ENCODE peak calls at places on chromosomes 5 and 9, in six cellular contexts. F is heart right ventricle; C is mesenchymal stem cell; J is uterus; B is ovary; X is effector memory CD4-positive, alpha-beta T cell. R is an unnamed sample. For H3K4me1, the result is how much of the 10 kb centered on the place peaks cover.

GRCh38 chr9:84354035-84354434 is 13.5 kb upstream of the SLC28A3 start:
- DNase-seq in F (no peak), C (no peak), J (no peak), B (no peak), X (no peak), R (no peak)

GRCh38 chr5:167888395-167888794 is 403.1 kb upstream of the WWC1 start:
- DNase-seq in F (no peak), C (no peak), J (no peak), B (no peak), X (no peak), R (no peak)

GRCh38 chr9:122370869-122371467 is at the start of gene PTGS1:
- DNase-seq in F (peak), C (no peak), J (no peak), B (no peak), X (no peak), R (peak)

GRCh38 chr9:84266087-84266561 is 74.4 kb downstream of the SLC28A3 start:
- DNase-seq in F (no peak), C (no peak), J (no peak), B (no peak), X (no peak), R (no peak)

GRCh38 chr9:135040892-135041291 is 46.6 kb upstream of the OLFM1 start:
- DNase-seq in F (no peak), C (no peak), J (no peak), B (no peak), X (no peak), R (no peak)

GRCh38 chr9:118230319-118230718 is 526.1 kb downstream of the TLR4 start:
- DNase-seq in F (no peak), C (no peak), J (no peak), B (no peak), X (no peak), R (no peak)

GRCh38 chr9:134643306-134643705 is 1.7 kb downstream of the COL5A1 start:
- DNase-seq in F (no peak), C (peak), J (peak), B (peak), X (no peak), R (no peak)

GRCh38 chr9:471320-471719 is 256.7 kb downstream of the DOCK8 start:
- DNase-seq in F (no peak), C (no peak), J (no peak), B (no peak), X (no peak), R (no peak)

GRCh38 chr5:151596839-151597539 is 5.9 kb upstream of the FAT2 start:
- DNase-seq in F (no peak), C (no peak), J (no peak), B (no peak), X (no peak), R (peak)

GRCh38 chr9:101455656-101456235 is 20.2 kb upstream of the ALDOB start:
- DNase-seq in F (no peak), C (no peak), J (no peak), B (no peak), X (no peak), R (no peak)

GRCh38 chr5:179680780-179681411 is at the start of gene CBY3:
- DNase-seq in F (no peak), C (no peak), J (no peak), B (no peak), X (no peak), R (no peak)

GRCh38 chr9:37919956-37920335 is 16.0 kb upstream of the SLC25A51 start:
- DNase-seq in F (no peak), C (no peak), J (no peak), B (no peak), X (no peak), R (no peak)

GRCh38 chr9:133290751-133291302 is 15.8 kb upstream of the ABO start:
- DNase-seq in F (no peak), C (no peak), J (no peak), B (no peak), X (no peak), R (no peak)

GRCh38 chr9:19471737-19472648 is 63.2 kb downstream of the ACER2 start:
- DNase-seq in F (peak), C (peak), J (peak), B (peak), X (peak), R (peak)

GRCh38 chr9:79524266-79524665 is 47.5 kb upstream of the TLE4 start:
- DNase-seq in F (no peak), C (peak), J (no peak), B (no peak), X (no peak), R (no peak)

GRCh38 chr9:2066312-2067273 is 51.4 kb downstream of the SMARCA2 start:
- DNase-seq in F (no peak), C (peak), J (no peak), B (no peak), X (no peak), R (no peak)

GRCh38 chr9:6681147-6681956 is 35.8 kb upstream of the GLDC start:
- DNase-seq in F (peak), C (peak), J (peak), B (peak), X (peak), R (peak)

GRCh38 chr5:53100606-53101005 is 9.0 kb downstream of the MOCS2 start:
- DNase-seq in F (no peak), C (no peak), J (no peak), B (no peak), X (no peak), R (no peak)

GRCh38 chr5:110258460-110258859 is 468.0 kb downstream of the TMEM232 start:
- DNase-seq in F (no peak), C (peak), J (no peak), B (no peak), X (no peak), R (no peak)

GRCh38 chr9:89991204-89991790 is 386.5 kb downstream of the GADD45G start:
- DNase-seq in F (no peak), C (no peak), J (no peak), B (no peak), X (no peak), R (no peak)

GRCh38 chr9:97696025-97696822 is 916 bp downstream of the XPA start:
- DNase-seq in F (no peak), C (no peak), J (no peak), B (no peak), X (no peak), R (no peak)

GRCh38 chr5:140175367-140176027 is 509 bp downstream of the CYSTM1 start:
- DNase-seq in F (peak), C (peak), J (peak), B (peak), X (peak), R (peak)

GRCh38 chr9:134243778-134244467 is 79.6 kb upstream of the RNU6ATAC start:
- DNase-seq in F (no peak), C (peak), J (no peak), B (no peak), X (no peak), R (no peak)

GRCh38 chr9:6827370-6827949 is 69.7 kb downstream of the KDM4C start:
- DNase-seq in F (no peak), C (peak), J (no peak), B (no peak), X (no peak), R (no peak)

GRCh38 chr5:112283943-112284342 is 135.1 kb downstream of the EPB41L4A start:
- DNase-seq in F (no peak), C (no peak), J (no peak), B (no peak), X (no peak), R (no peak)

GRCh38 chr9:129398901-129399300 is 220.8 kb upstream of the IER5L start:
- DNase-seq in F (no peak), C (no peak), J (peak), B (no peak), X (no peak), R (peak)

GRCh38 chr5:83899351-83899970 is 178.8 kb upstream of the HAPLN1 start:
- DNase-seq in F (no peak), C (no peak), J (no peak), B (no peak), X (no peak), R (no peak)

GRCh38 chr9:96418920-96419690 is 935 bp upstream of the ZNF367 start:
- DNase-seq in F (peak), C (no peak), J (peak), B (peak), X (peak), R (peak)

GRCh38 chr5:74378464-74378863 is 262.1 kb downstream of the ENC1 start:
- DNase-seq in F (no peak), C (peak), J (no peak), B (no peak), X (no peak), R (no peak)

GRCh38 chr9:135218331-135219225 is 131.1 kb downstream of the OLFM1 start:
- DNase-seq in F (no peak), C (no peak), J (peak), B (no peak), X (no peak), R (no peak)

GRCh38 chr5:94361161-94361560 is 257.2 kb downstream of the KIAA0825 start:
- DNase-seq in F (no peak), C (no peak), J (no peak), B (no peak), X (no peak), R (no peak)

GRCh38 chr5:10250804-10251276 is 760 bp downstream of the CCT5 start:
- DNase-seq in F (no peak), C (peak), J (no peak), B (no peak), X (no peak), R (no peak)

GRCh38 chr9:133075925-133076324 is 14.1 kb downstream of the CEL start:
- DNase-seq in F (no peak), C (peak), J (no peak), B (peak), X (no peak), R (no peak)

GRCh38 chr5:140093179-140093578 is 20.7 kb upstream of the PURA start:
- DNase-seq in F (no peak), C (no peak), J (no peak), B (no peak), X (no peak), R (no peak)

DNA sequence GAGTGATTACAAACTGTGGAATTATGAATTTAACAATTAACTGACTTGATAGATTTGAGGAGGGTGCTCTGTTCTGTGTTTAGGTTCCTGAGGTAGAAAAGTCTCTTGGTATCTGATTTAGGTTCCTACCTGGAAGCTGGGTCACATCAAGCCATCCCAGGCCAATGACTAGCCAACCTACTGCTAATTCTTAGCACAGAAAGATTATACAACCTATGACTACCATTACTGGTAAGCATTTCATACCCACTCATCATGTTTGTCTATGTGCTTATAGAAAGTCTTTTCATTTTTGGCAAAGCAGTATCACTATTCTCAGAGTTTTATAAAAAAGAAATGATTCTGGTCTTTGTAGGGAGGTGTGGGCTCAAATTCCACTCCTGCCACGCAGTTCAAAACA is 49.7 kb downstream of the GNAQ start:
- DNase-seq in F (no peak), C (no peak), J (no peak), B (no peak), X (no peak), R (no peak)
- H3K4me1 ChIP-seq in F (under half), C (under half), J (under half), B (under half), X (under half), R (half or more)

GRCh38 chr5:162193012-162193411 is 125.4 kb downstream of the GABRG2 start:
- DNase-seq in F (no peak), C (no peak), J (no peak), B (no peak), X (no peak), R (no peak)

GRCh38 chr5:162187371-162187770 is 119.8 kb downstream of the GABRG2 start:
- DNase-seq in F (no peak), C (no peak), J (no peak), B (no peak), X (no peak), R (no peak)

GRCh38 chr5:162189719-162190118 is 122.1 kb downstream of the GABRG2 start:
- DNase-seq in F (no peak), C (no peak), J (no peak), B (no peak), X (no peak), R (no peak)
- H3K4me1 ChIP-seq in F (under half), C (under half), J (under half), B (under half), X (under half), R (under half)

GRCh38 chr5:34583167-34583566 is 73.0 kb upstream of the RAI14 start:
- DNase-seq in F (no peak), C (no peak), J (no peak), B (no peak), X (no peak), R (no peak)

GRCh38 chr5:34587355-34588241 is 68.5 kb upstream of the RAI14 start:
- DNase-seq in F (no peak), C (peak), J (no peak), B (no peak), X (no peak), R (no peak)

GRCh38 chr5:34586117-34586885 is 69.8 kb upstream of the RAI14 start:
- DNase-seq in F (no peak), C (peak), J (no peak), B (no peak), X (no peak), R (no peak)

GRCh38 chr5:34584165-34584564 is 72.0 kb upstream of the RAI14 start:
- DNase-seq in F (no peak), C (no peak), J (no peak), B (no peak), X (no peak), R (no peak)

GRCh38 chr5:34585601-34586104 is 70.5 kb upstream of the RAI14 start:
- DNase-seq in F (no peak), C (peak), J (no peak), B (no peak), X (no peak), R (no peak)
- H3K4me1 ChIP-seq in F (under half), C (under half), J (under half), B (under half), X (under half), R (under half)

GRCh38 chr9:114423181-114423580 is 35.4 kb upstream of the AKNA start:
- DNase-seq in F (no peak), C (no peak), J (no peak), B (no peak), X (no peak), R (no peak)

GRCh38 chr9:114426046-114426948 is 38.5 kb upstream of the AKNA start:
- DNase-seq in F (no peak), C (no peak), J (no peak), B (no peak), X (no peak), R (no peak)

GRCh38 chr9:114427644-114428043 is 39.9 kb upstream of the AKNA start:
- DNase-seq in F (no peak), C (no peak), J (no peak), B (no peak), X (no peak), R (no peak)

GRCh38 chr9:114424126-114424525 is 36.3 kb upstream of the AKNA start:
- DNase-seq in F (no peak), C (no peak), J (no peak), B (no peak), X (no peak), R (no peak)

DNA sequence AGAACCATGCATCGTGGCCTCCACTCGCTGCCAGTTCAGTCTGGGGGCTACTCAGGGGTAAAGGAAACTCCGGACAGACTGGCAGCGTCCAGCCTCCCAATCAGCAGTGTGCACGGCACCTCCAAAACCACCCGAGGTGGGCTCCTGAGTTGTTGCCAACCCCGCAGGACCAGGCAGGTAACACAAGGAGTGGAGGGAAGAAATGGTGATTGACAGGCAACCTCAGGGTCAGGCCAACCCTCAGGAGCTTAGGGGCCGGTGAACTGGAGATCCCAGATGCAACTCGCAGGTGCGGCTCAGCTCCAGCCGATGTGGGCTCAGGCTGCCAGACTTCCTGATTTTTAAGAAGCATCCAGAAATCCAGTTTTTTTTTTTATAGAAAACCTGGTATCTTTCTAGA is 37.3 kb upstream of the AKNA start:
- DNase-seq in F (no peak), C (no peak), J (no peak), B (no peak), X (no peak), R (no peak)
- H3K4me1 ChIP-seq in F (under half), C (under half), J (under half), B (under half), X (under half), R (under half)

GRCh38 chr5:173010547-173011464 is 27.2 kb downstream of the ATP6V0E1 start:
- DNase-seq in F (peak), C (peak), J (peak), B (no peak), X (no peak), R (peak)

GRCh38 chr5:173016069-173016455 is 32.5 kb downstream of the ATP6V0E1 start:
- DNase-seq in F (no peak), C (no peak), J (no peak), B (no peak), X (no peak), R (no peak)

GRCh38 chr5:173011602-173012001 is 28.0 kb downstream of the ATP6V0E1 start:
- DNase-seq in F (no peak), C (no peak), J (no peak), B (no peak), X (no peak), R (no peak)

GRCh38 chr5:173010021-173010420 is 26.4 kb downstream of the ATP6V0E1 start:
- DNase-seq in F (no peak), C (peak), J (no peak), B (no peak), X (no peak), R (no peak)

GRCh38 chr5:173012882-173013281 is 29.3 kb downstream of the ATP6V0E1 start:
- DNase-seq in F (no peak), C (no peak), J (no peak), B (no peak), X (no peak), R (no peak)
- H3K4me1 ChIP-seq in F (under half), C (under half), J (under half), B (under half), X (under half), R (half or more)

GRCh38 chr5:96110289-96110688 is 148.6 kb upstream of the ELL2 start:
- DNase-seq in F (no peak), C (no peak), J (no peak), B (no peak), X (no peak), R (no peak)

GRCh38 chr5:96113170-96113939 is 151.7 kb upstream of the ELL2 start:
- DNase-seq in F (peak), C (no peak), J (no peak), B (no peak), X (no peak), R (peak)

GRCh38 chr5:96112703-96113102 is 151.1 kb upstream of the ELL2 start:
- DNase-seq in F (no peak), C (no peak), J (no peak), B (no peak), X (no peak), R (no peak)

GRCh38 chr5:96112123-96112670 is 150.5 kb upstream of the ELL2 start:
- DNase-seq in F (no peak), C (no peak), J (no peak), B (no peak), X (no peak), R (no peak)

GRCh38 chr5:96111080-96111756 is 149.6 kb upstream of the ELL2 start:
- DNase-seq in F (no peak), C (no peak), J (no peak), B (no peak), X (no peak), R (no peak)
- H3K4me1 ChIP-seq in F (under half), C (under half), J (under half), B (under half), X (under half), R (under half)

GRCh38 chr9:132007371-132007701 is 72.3 kb downstream of the MED27 start:
- DNase-seq in F (no peak), C (no peak), J (no peak), B (no peak), X (no peak), R (no peak)
- H3K4me1 ChIP-seq in F (under half), C (under half), J (under half), B (under half), X (under half), R (under half)

GRCh38 chr9:99348289-99348688 is 126.2 kb downstream of the SEC61B start:
- DNase-seq in F (no peak), C (no peak), J (no peak), B (no peak), X (no peak), R (no peak)
- H3K4me1 ChIP-seq in F (under half), C (under half), J (under half), B (under half), X (under half), R (under half)

DNA sequence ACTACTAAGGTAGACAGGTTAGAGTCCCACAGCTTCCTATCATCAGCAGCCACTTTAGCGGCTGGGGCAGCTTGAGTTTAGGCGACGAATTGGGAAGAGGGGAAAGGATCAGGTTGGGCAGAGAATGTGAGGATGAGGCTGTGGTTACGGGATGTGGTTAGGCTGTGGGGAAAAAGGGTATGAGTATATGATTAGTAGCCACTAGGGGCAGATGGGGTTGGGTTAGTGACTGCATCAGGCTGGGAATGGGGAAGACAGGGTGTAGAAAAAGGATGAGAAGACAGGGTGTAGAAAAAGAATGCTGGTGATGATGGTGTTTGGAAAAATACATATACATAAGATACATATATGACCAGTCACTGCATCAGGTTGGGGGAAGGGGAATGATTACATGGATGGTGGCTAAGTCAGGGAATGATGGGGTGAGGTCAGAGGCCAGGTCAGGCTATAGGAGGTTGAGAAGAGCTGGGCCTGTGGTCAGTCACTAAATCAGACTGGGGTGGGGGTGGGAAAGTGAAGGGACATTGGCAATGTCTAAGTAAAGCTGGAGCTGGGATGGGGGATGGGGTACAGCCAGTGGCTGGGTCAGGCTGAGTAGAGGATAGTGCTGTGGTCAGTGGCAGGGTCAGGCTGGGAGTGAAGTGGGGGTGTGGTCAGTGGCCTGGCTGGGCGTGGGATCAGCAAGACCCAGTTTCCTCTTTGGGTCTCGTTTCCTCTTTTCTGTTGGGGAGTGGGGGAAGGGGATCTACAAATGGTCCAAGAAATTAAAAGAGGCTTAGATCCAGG is 2.1 kb downstream of the TLN1 start:
- DNase-seq in F (peak), C (peak), J (peak), B (no peak), X (no peak), R (peak)
- H3K4me1 ChIP-seq in F (half or more), C (under half), J (under half), B (under half), X (half or more), R (half or more)